ENCODE peak calls at places on chromosomes 7 and 10, in seven cellular contexts. F, H, Q, O, P, M and Y are unnamed samples.

GRCh38 chr10:71040326-71040725 is 152.0 kb upstream of the PCBD1 start:
- DNase-seq in F (no peak), H (no peak), Q (no peak), O (no peak), P (no peak), M (no peak), Y (no peak)

GRCh38 chr10:58152698-58153263 is 114.9 kb downstream of the IPMK start:
- DNase-seq in F (peak; percentile 77), H (peak; percentile 63), Q (peak; percentile 39), O (peak; percentile 53), P (peak; percentile 47), M (peak; percentile 42), Y (peak; percentile 84)

GRCh38 chr7:15376601-15377000 is 185.2 kb downstream of the AGMO start:
- DNase-seq in F (no peak), H (no peak), Q (no peak), O (no peak), P (no peak), M (no peak), Y (no peak)

GRCh38 chr10:132326925-132327324 is 5.1 kb upstream of the LRRC27 start:
- DNase-seq in F (no peak), H (no peak), Q (no peak), O (no peak), P (no peak), M (no peak), Y (no peak)

GRCh38 chr10:85995791-85996190 is 370.8 kb downstream of the GRID1 start:
- DNase-seq in F (no peak), H (no peak), Q (no peak), O (peak; percentile 0), P (no peak), M (no peak), Y (peak; percentile 56)

GRCh38 chr7:55642266-55642665 is 70.0 kb upstream of the VOPP1 start:
- DNase-seq in F (no peak), H (no peak), Q (no peak), O (no peak), P (no peak), M (no peak), Y (no peak)

GRCh38 chr10:118729200-118729599 is 25.6 kb downstream of the CACUL1 start:
- DNase-seq in F (no peak), H (no peak), Q (no peak), O (no peak), P (no peak), M (no peak), Y (no peak)

GRCh38 chr7:7266257-7266656 is 83.9 kb downstream of the C1GALT1 start:
- DNase-seq in F (no peak), H (no peak), Q (no peak), O (no peak), P (no peak), M (peak; percentile 91), Y (peak; percentile 50)

GRCh38 chr7:100965723-100966541 is 3.4 kb upstream of the MUC12 start:
- DNase-seq in F (peak; percentile 100), H (peak; percentile 99), Q (peak; percentile 98), O (no peak), P (peak; percentile 61), M (peak; percentile 77), Y (peak; percentile 99)

GRCh38 chr7:142709921-142710320 is 39.4 kb upstream of the PRSS1 start:
- DNase-seq in F (no peak), H (no peak), Q (no peak), O (no peak), P (no peak), M (no peak), Y (no peak)

GRCh38 chr7:38855867-38856266 is 53.1 kb downstream of the VPS41 start:
- DNase-seq in F (no peak), H (no peak), Q (no peak), O (no peak), P (peak; percentile 9), M (no peak), Y (peak; percentile 26)

GRCh38 chr7:31083205-31083801 is 31.2 kb downstream of the ADCYAP1R1 start:
- DNase-seq in F (no peak), H (no peak), Q (no peak), O (no peak), P (no peak), M (no peak), Y (no peak)

GRCh38 chr7:31082017-31082416 is 29.9 kb downstream of the ADCYAP1R1 start:
- DNase-seq in F (no peak), H (no peak), Q (no peak), O (no peak), P (no peak), M (no peak), Y (no peak)

GRCh38 chr7:31087351-31087750 is 35.2 kb downstream of the ADCYAP1R1 start:
- DNase-seq in F (no peak), H (no peak), Q (no peak), O (no peak), P (no peak), M (no peak), Y (no peak)

GRCh38 chr7:31082450-31082849 is 30.3 kb downstream of the ADCYAP1R1 start:
- DNase-seq in F (no peak), H (no peak), Q (no peak), O (no peak), P (no peak), M (no peak), Y (no peak)

DNA sequence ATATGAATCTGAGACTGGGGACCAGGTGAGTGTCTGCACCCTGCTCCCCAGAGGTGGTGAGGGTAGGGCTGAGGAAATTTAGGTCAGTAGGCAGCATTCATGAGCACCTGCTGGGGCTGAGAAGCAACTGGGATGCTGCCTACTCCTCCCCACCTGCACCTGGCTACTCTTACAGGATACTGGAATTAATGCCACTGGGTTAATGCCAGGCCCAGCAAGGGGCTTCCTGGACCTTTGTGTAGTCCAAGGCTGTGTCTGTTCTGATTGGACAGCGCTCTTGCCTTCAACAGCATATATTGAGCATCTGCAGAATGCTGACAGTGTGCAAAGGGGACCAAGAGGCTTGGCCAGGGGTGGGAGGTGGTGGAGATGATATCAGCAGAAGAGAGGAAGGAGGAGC is 32.1 kb downstream of the ADCYAP1R1 start:
- DNase-seq in F (no peak), H (no peak), Q (no peak), O (no peak), P (no peak), M (no peak), Y (no peak)
- H3K79me1 ChIP-seq in F (no peaks in the 10 kb centered on the region), H (no peaks in the 10 kb centered on the region), Q (no peaks in the 10 kb centered on the region), O (no peaks in the 10 kb centered on the region), P (no peaks in the 10 kb centered on the region), M (no peaks in the 10 kb centered on the region), Y (no peaks in the 10 kb centered on the region)

GRCh38 chr10:61189912-61190311 is 245.9 kb upstream of the RHOBTB1 start:
- DNase-seq in F (no peak), H (no peak), Q (no peak), O (no peak), P (no peak), M (no peak), Y (no peak)

GRCh38 chr10:61192042-61192441 is 248.1 kb upstream of the RHOBTB1 start:
- DNase-seq in F (no peak), H (no peak), Q (no peak), O (no peak), P (no peak), M (no peak), Y (no peak)

GRCh38 chr10:61187601-61188000 is 243.6 kb upstream of the RHOBTB1 start:
- DNase-seq in F (no peak), H (no peak), Q (no peak), O (no peak), P (no peak), M (no peak), Y (no peak)

GRCh38 chr10:61186408-61186807 is 242.4 kb upstream of the RHOBTB1 start:
- DNase-seq in F (no peak), H (no peak), Q (no peak), O (no peak), P (no peak), M (no peak), Y (no peak)

DNA sequence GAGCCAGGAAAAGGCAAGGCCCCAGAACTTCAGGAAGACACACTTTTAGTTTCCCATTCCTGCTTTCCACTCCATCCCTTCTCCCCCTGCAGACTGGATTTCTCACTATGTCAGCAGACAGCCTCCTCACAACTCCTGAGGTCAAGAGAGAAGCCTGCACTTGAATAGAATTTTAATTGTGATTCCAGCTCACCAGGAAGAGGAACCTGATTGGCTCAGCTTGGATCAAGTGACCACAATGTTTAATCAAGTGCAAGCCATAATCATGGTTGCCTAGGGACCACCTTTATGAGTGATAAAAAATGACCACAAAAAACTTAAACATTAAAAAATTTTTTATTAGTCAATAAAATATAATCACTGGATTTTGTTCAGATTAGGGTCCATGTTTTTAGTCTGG is 244.7 kb upstream of the RHOBTB1 start:
- DNase-seq in F (no peak), H (no peak), Q (no peak), O (no peak), P (no peak), M (no peak), Y (peak; percentile 53)
- H3K79me1 ChIP-seq in F (no peaks in the 10 kb centered on the region), H (no peaks in the 10 kb centered on the region), Q (no peaks in the 10 kb centered on the region), O (no peaks in the 10 kb centered on the region), P (no peaks in the 10 kb centered on the region), M (no peaks in the 10 kb centered on the region), Y (no peaks in the 10 kb centered on the region)

GRCh38 chr10:3754727-3755439 is 30.1 kb downstream of the KLF6 start:
- DNase-seq in F (no peak), H (peak; percentile 18), Q (no peak), O (peak; percentile 96), P (peak; percentile 90), M (peak; percentile 84), Y (peak; percentile 47)

GRCh38 chr10:3757250-3757637 is 27.8 kb downstream of the KLF6 start:
- DNase-seq in F (no peak), H (peak; percentile 4), Q (no peak), O (no peak), P (no peak), M (no peak), Y (no peak)

GRCh38 chr10:3756360-3756740 is 28.7 kb downstream of the KLF6 start:
- DNase-seq in F (no peak), H (no peak), Q (no peak), O (no peak), P (no peak), M (no peak), Y (no peak)

GRCh38 chr10:3757638-3758490 is 27.1 kb downstream of the KLF6 start:
- DNase-seq in F (no peak), H (peak; percentile 8), Q (no peak), O (no peak), P (peak; percentile 50), M (peak; percentile 82), Y (no peak)

GRCh38 chr10:3755440-3756359 is 29.3 kb downstream of the KLF6 start:
- DNase-seq in F (no peak), H (peak; percentile 10), Q (no peak), O (peak; percentile 64), P (peak; percentile 86), M (no peak), Y (no peak)
- H3K79me1 ChIP-seq in F (no peaks in the 10 kb centered on the region), H (no peaks in the 10 kb centered on the region), Q (no peaks in the 10 kb centered on the region), O (no peaks in the 10 kb centered on the region), P (no peaks in the 10 kb centered on the region), M (peaks cover 25% of the 10 kb centered on the region), Y (no peaks in the 10 kb centered on the region)

DNA sequence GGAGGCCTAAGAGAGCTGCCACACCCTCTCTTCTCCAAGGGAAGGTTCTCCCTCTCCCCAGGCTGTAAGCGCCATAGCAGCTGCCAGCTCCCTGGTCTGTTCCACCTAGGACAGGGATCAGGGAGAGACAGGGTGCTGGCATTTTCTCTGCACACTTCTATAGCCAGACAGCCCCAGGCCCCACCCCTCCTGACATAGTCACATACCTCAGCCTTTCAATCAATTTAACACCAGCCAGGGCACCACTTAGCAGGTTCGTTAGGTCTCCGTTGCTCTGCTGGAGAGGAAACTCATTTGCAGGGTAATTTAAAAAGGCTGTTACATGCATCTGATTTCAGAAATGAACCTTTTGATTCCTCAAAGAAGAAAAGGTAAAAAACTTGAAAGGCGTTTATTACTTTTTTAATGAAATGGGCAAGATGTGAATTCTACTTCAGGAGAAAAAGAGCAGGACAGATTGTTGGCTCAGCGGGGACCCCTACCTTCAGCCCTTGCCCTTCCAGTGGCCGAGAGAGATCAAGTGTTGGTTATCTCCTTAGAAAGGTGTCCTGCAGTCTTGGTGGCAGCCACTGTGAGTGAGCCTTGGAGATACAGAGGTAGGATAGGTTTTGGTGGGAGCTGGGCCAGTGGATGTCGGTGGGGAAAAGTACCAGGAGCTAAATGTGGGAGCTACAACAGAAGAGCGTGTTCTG is 180.5 kb upstream of the GALNT17 start:
- DNase-seq in F (peak; percentile 44), H (peak; percentile 32), Q (no peak), O (no peak), P (no peak), M (no peak), Y (peak; percentile 72)
- H3K79me1 ChIP-seq in F (no peaks in the 10 kb centered on the region), H (no peaks in the 10 kb centered on the region), Q (no peaks in the 10 kb centered on the region), O (no peaks in the 10 kb centered on the region), P (no peaks in the 10 kb centered on the region), M (no peaks in the 10 kb centered on the region), Y (no peaks in the 10 kb centered on the region)